ENCODE peak calls at places on chromosome 20, in six cellular contexts. One of them, this sample, is unnamed.

GRCh38 chr20:8309638-8310037 is 177.6 kb downstream of the PLCB1 start:
- DNase-seq in NCI-H524 treated with DMSO at 0.1 percent for 48 hours: peak; percentile 85
- DNase-seq in islet precursor cell: no peak
- DNase-seq in ELR: no peak
- DNase-seq in AG10803: peak; percentile 46
- DNase-seq in activated CD4-positive, alpha-beta memory T cell treated with anti-CD3 and anti-CD28 coated beads for 36 hours: no peak
- DNase-seq in this sample: no peak

GRCh38 chr20:20427202-20427864 is 59.4 kb downstream of the INSM1 start:
- DNase-seq in NCI-H524 treated with DMSO at 0.1 percent for 48 hours: no peak
- DNase-seq in islet precursor cell: no peak
- DNase-seq in ELR: no peak
- DNase-seq in AG10803: no peak
- DNase-seq in activated CD4-positive, alpha-beta memory T cell treated with anti-CD3 and anti-CD28 coated beads for 36 hours: peak; percentile 55
- DNase-seq in this sample: no peak

GRCh38 chr20:20679306-20679705 is 33.1 kb downstream of the RALGAPA2 start:
- DNase-seq in NCI-H524 treated with DMSO at 0.1 percent for 48 hours: no peak
- DNase-seq in islet precursor cell: no peak
- DNase-seq in ELR: no peak
- DNase-seq in AG10803: no peak
- DNase-seq in activated CD4-positive, alpha-beta memory T cell treated with anti-CD3 and anti-CD28 coated beads for 36 hours: no peak
- DNase-seq in this sample: no peak

GRCh38 chr20:13022401-13023170 is 13.8 kb downstream of the SPTLC3 start:
- DNase-seq in NCI-H524 treated with DMSO at 0.1 percent for 48 hours: no peak
- DNase-seq in islet precursor cell: peak; percentile 94
- DNase-seq in ELR: peak; percentile 75
- DNase-seq in AG10803: peak; percentile 83
- DNase-seq in activated CD4-positive, alpha-beta memory T cell treated with anti-CD3 and anti-CD28 coated beads for 36 hours: no peak
- DNase-seq in this sample: no peak

GRCh38 chr20:61886721-61887658 is 178.7 kb downstream of the TAF4 start:
- DNase-seq in NCI-H524 treated with DMSO at 0.1 percent for 48 hours: no peak
- DNase-seq in islet precursor cell: peak; percentile 81
- DNase-seq in ELR: peak; percentile 44
- DNase-seq in AG10803: peak; percentile 45
- DNase-seq in activated CD4-positive, alpha-beta memory T cell treated with anti-CD3 and anti-CD28 coated beads for 36 hours: peak; percentile 46
- DNase-seq in this sample: peak; percentile 22

GRCh38 chr20:57326667-57327455 is 2.7 kb upstream of the SPO11 start:
- DNase-seq in NCI-H524 treated with DMSO at 0.1 percent for 48 hours: no peak
- DNase-seq in islet precursor cell: peak; percentile 99
- DNase-seq in ELR: no peak
- DNase-seq in AG10803: no peak
- DNase-seq in activated CD4-positive, alpha-beta memory T cell treated with anti-CD3 and anti-CD28 coated beads for 36 hours: no peak
- DNase-seq in this sample: no peak

GRCh38 chr20:61896058-61896961 is 169.4 kb downstream of the TAF4 start:
- DNase-seq in NCI-H524 treated with DMSO at 0.1 percent for 48 hours: no peak
- DNase-seq in islet precursor cell: peak; percentile 65
- DNase-seq in ELR: peak; percentile 62
- DNase-seq in AG10803: peak; percentile 45
- DNase-seq in activated CD4-positive, alpha-beta memory T cell treated with anti-CD3 and anti-CD28 coated beads for 36 hours: peak; percentile 36
- DNase-seq in this sample: no peak

GRCh38 chr20:25353754-25354705 is 36.6 kb downstream of the ABHD12 start:
- DNase-seq in NCI-H524 treated with DMSO at 0.1 percent for 48 hours: no peak
- DNase-seq in islet precursor cell: no peak
- DNase-seq in ELR: no peak
- DNase-seq in AG10803: no peak
- DNase-seq in activated CD4-positive, alpha-beta memory T cell treated with anti-CD3 and anti-CD28 coated beads for 36 hours: no peak
- DNase-seq in this sample: no peak

GRCh38 chr20:58714340-58714922 is 21.8 kb downstream of the NPEPL1 start:
- DNase-seq in NCI-H524 treated with DMSO at 0.1 percent for 48 hours: no peak
- DNase-seq in islet precursor cell: peak; percentile 48
- DNase-seq in ELR: no peak
- DNase-seq in AG10803: no peak
- DNase-seq in activated CD4-positive, alpha-beta memory T cell treated with anti-CD3 and anti-CD28 coated beads for 36 hours: peak; percentile 2
- DNase-seq in this sample: no peak